ENCODE peak calls at places on chromosomes 4 and X, in eight cellular contexts. W is stimulated activated naive CD8-positive, alpha-beta T cell treated with anti-CD3 and anti-CD28 coated beads, Interleukin-15, amount 100 ng/mL, for 72 hours; A is A172; L is left lung; N is GM12892; Y is cardiac fibroblast; G is activated T-helper 1 cell treated with anti-CD3 and anti-CD28 coated beads, Interleukin-12 subunit alpha, Interleukin-12 subunit beta, Interleukin-2, Interleukin-4 antibody, amounts not matched to agents 30 ng/mL and 10 ng/mL and 1 ng/mL, durations not matched to agents 14 hours and 24 hours and 36 hours; E is stimulated activated CD8-positive, alpha-beta memory T cell treated with anti-CD3 and anti-CD28 coated beads, Interleukin-4, amount 100 ng/mL, for 1 hour. T is an unnamed sample.
A peak's percentile ranks its signal among the peaks of the same experiment; 100 is the strongest.

GRCh38 chr4:41331224-41331623 is 74.5 kb downstream of the UCHL1 start:
- DNase-seq in W (no peak), A (no peak), L (no peak), N (no peak), Y (no peak), G (no peak), E (no peak), T (no peak)

GRCh38 chr4:37812713-37813112 is 13.8 kb upstream of the PGM2 start:
- DNase-seq in W (no peak), A (peak; percentile 90), L (no peak), N (no peak), Y (peak; percentile 64), G (no peak), E (no peak), T (no peak)

GRCh38 chr4:7357296-7357680 is 77.4 kb downstream of the PSAPL1 start:
- DNase-seq in W (no peak), A (no peak), L (no peak), N (no peak), Y (no peak), G (no peak), E (no peak), T (no peak)

GRCh38 chr4:112170451-112170993 is 25.3 kb downstream of the FAM241A start:
- DNase-seq in W (peak; percentile 45), A (peak; percentile 74), L (no peak), N (no peak), Y (peak; percentile 79), G (no peak), E (no peak), T (no peak)

GRCh38 chr4:128570380-128570779 is 239.1 kb upstream of the JADE1 start:
- DNase-seq in W (no peak), A (peak; percentile 21), L (peak; percentile 67), N (no peak), Y (peak; percentile 74), G (no peak), E (no peak), T (no peak)

GRCh38 chr4:22162454-22162853 is 213.9 kb upstream of the KCNIP4 start:
- DNase-seq in W (no peak), A (no peak), L (no peak), N (no peak), Y (no peak), G (no peak), E (no peak), T (no peak)

GRCh38 chrX:45788941-45789348 is 588.3 kb upstream of the DIPK2B start:
- DNase-seq in W (no peak), A (no peak), L (no peak), N (no peak), Y (peak; percentile 60), G (no peak), E (no peak), T (no peak)

GRCh38 chr4:86891785-86892638 is at the start of gene C4orf36:
- DNase-seq in W (peak; percentile 32), A (peak; percentile 49), L (peak; percentile 79), N (peak; percentile 27), Y (peak; percentile 41), G (peak; percentile 5), E (no peak), T (peak; percentile 11)

GRCh38 chr4:155914782-155915181 is 11.3 kb downstream of the TDO2 start:
- DNase-seq in W (no peak), A (no peak), L (no peak), N (no peak), Y (no peak), G (no peak), E (no peak), T (no peak)

GRCh38 chr4:106650701-106651100 is 282.1 kb upstream of the GIMD1 start:
- DNase-seq in W (no peak), A (no peak), L (no peak), N (no peak), Y (no peak), G (no peak), E (no peak), T (no peak)

GRCh38 chr4:185738851-185739250 is 73.1 kb downstream of the SORBS2 start:
- DNase-seq in W (no peak), A (no peak), L (no peak), N (no peak), Y (no peak), G (no peak), E (no peak), T (no peak)

GRCh38 chrX:150984164-150984824 is 1.2 kb downstream of the HMGB3 start:
- DNase-seq in W (peak; percentile 10), A (no peak), L (no peak), N (no peak), Y (no peak), G (peak; percentile 1), E (no peak), T (peak; percentile 9)

GRCh38 chr4:123260429-123261052 is 136.1 kb upstream of the SPRY1 start:
- DNase-seq in W (no peak), A (no peak), L (no peak), N (no peak), Y (no peak), G (no peak), E (no peak), T (no peak)

GRCh38 chr4:57910151-57910550 is 800.0 kb upstream of the IGFBP7 start:
- DNase-seq in W (no peak), A (no peak), L (no peak), N (no peak), Y (no peak), G (no peak), E (no peak), T (no peak)

GRCh38 chr4:182143822-182144620 is 99.2 kb upstream of the TENM3 start:
- DNase-seq in W (no peak), A (peak; percentile 76), L (no peak), N (no peak), Y (peak; percentile 68), G (no peak), E (no peak), T (no peak)

GRCh38 chrX:146278381-146278780 is 460.8 kb downstream of the SLITRK2 start:
- DNase-seq in W (no peak), A (peak; percentile 4), L (no peak), N (no peak), Y (no peak), G (no peak), E (no peak), T (no peak)

GRCh38 chrX:39903937-39904336 is 193.8 kb downstream of the BCOR start:
- DNase-seq in W (peak; percentile 46), A (peak; percentile 81), L (no peak), N (no peak), Y (peak; percentile 23), G (no peak), E (no peak), T (no peak)

GRCh38 chr4:72311291-72311690 is 257.7 kb downstream of the ADAMTS3 start:
- DNase-seq in W (no peak), A (no peak), L (no peak), N (no peak), Y (no peak), G (no peak), E (no peak), T (no peak)

GRCh38 chrX:45740291-45740690 is 539.6 kb upstream of the DIPK2B start:
- DNase-seq in W (no peak), A (no peak), L (no peak), N (no peak), Y (no peak), G (no peak), E (no peak), T (no peak)

GRCh38 chrX:136856527-136856926 is 24.0 kb downstream of the RBMX start:
- DNase-seq in W (no peak), A (no peak), L (no peak), N (no peak), Y (no peak), G (no peak), E (no peak), T (no peak)

GRCh38 chrX:67555578-67556203 is 11.9 kb downstream of the AR start:
- DNase-seq in W (no peak), A (peak; percentile 40), L (peak; percentile 34), N (no peak), Y (peak; percentile 57), G (no peak), E (no peak), T (no peak)

GRCh38 chr4:41430796-41431195 is 107.2 kb upstream of the LIMCH1 start:
- DNase-seq in W (no peak), A (no peak), L (no peak), N (no peak), Y (peak; percentile 12), G (no peak), E (no peak), T (no peak)

GRCh38 chr4:121792966-121793365 is 8.2 kb upstream of the EXOSC9 start:
- DNase-seq in W (no peak), A (no peak), L (no peak), N (no peak), Y (no peak), G (no peak), E (no peak), T (no peak)

GRCh38 chrX:21683910-21684309 is 25.8 kb upstream of the KLHL34 start:
- DNase-seq in W (no peak), A (no peak), L (no peak), N (no peak), Y (no peak), G (no peak), E (no peak), T (no peak)

GRCh38 chr4:178632415-178632814 is 1190.2 kb upstream of the AGA start:
- DNase-seq in W (no peak), A (peak; percentile 67), L (no peak), N (no peak), Y (no peak), G (no peak), E (no peak), T (no peak)

GRCh38 chr4:152290522-152290921 is 245.4 kb downstream of the FBXW7 start:
- DNase-seq in W (no peak), A (no peak), L (no peak), N (no peak), Y (no peak), G (no peak), E (no peak), T (no peak)

GRCh38 chr4:40662962-40663604 is 33.4 kb upstream of the RBM47 start:
- DNase-seq in W (peak; percentile 37), A (peak; percentile 51), L (peak; percentile 61), N (no peak), Y (peak; percentile 31), G (no peak), E (no peak), T (no peak)

GRCh38 chrX:98203800-98204199 is 1320.1 kb downstream of the RPA4 start:
- DNase-seq in W (no peak), A (no peak), L (no peak), N (no peak), Y (no peak), G (no peak), E (no peak), T (no peak)

GRCh38 chr4:52684896-52685295 is 25.8 kb upstream of the USP46 start:
- DNase-seq in W (no peak), A (no peak), L (no peak), N (no peak), Y (no peak), G (no peak), E (no peak), T (no peak)

GRCh38 chr4:83662204-83662603 is 126.3 kb downstream of the GPAT3 start:
- DNase-seq in W (no peak), A (no peak), L (no peak), N (no peak), Y (no peak), G (no peak), E (no peak), T (no peak)